ENCODE peak calls at places on chromosomes 7 and 10, in six cellular contexts. T, N, K, B, R and O are unnamed samples.

GRCh38 chr10:91040343-91040742 is 119.5 kb upstream of the ANKRD1 start:
- DNase-seq in K (no peak), B (no peak), R (no peak), T (no peak), N (no peak), O (no peak)

GRCh38 chr10:93379366-93380042 is 102.6 kb downstream of the MYOF start:
- DNase-seq in N (no peak), B (no peak), K (no peak), T (no peak), R (peak; percentile 90), O (no peak)

GRCh38 chr10:24811906-24812305 is 88.2 kb upstream of the ARHGAP21 start:
- DNase-seq in B (no peak), K (no peak), T (peak; percentile 17), R (no peak), N (no peak), O (no peak)

GRCh38 chr10:46524471-46525176 is 31.8 kb downstream of the GPRIN2 start:
- DNase-seq in R (peak; percentile 79), N (no peak), K (no peak), B (peak; percentile 11), T (peak; percentile 39), O (no peak)

GRCh38 chr10:102151774-102152544 is at the start of gene NOLC1:
- DNase-seq in K (peak; percentile 97), R (peak; percentile 98), B (peak; percentile 98), N (peak; percentile 98), T (peak; percentile 98), O (peak; percentile 90)

GRCh38 chr7:74306737-74307469 is 17.7 kb downstream of the CLIP2 start:
- DNase-seq in N (no peak), T (peak; percentile 50), R (peak; percentile 87), B (peak; percentile 69), K (no peak), O (peak; percentile 55)

GRCh38 chr7:36880108-36880507 is 155.8 kb upstream of the AOAH start:
- DNase-seq in K (no peak), T (no peak), R (no peak), N (no peak), B (no peak), O (no peak)

GRCh38 chr10:11598749-11599396 is 12.6 kb downstream of the USP6NL start:
- DNase-seq in N (no peak), T (no peak), R (no peak), B (no peak), K (no peak), O (no peak)

GRCh38 chr7:49244543-49244942 is 320.2 kb downstream of the CDC14C start:
- DNase-seq in T (peak; percentile 63), K (no peak), N (no peak), B (no peak), R (no peak), O (no peak)

GRCh38 chr10:72297281-72297967 is 23.7 kb downstream of the DDIT4 start:
- DNase-seq in T (no peak), N (no peak), R (peak; percentile 98), B (peak; percentile 90), K (peak; percentile 96), O (no peak)

GRCh38 chr7:82567356-82567755 is 123.8 kb upstream of the CACNA2D1 start:
- DNase-seq in R (no peak), B (no peak), K (no peak), T (no peak), N (no peak), O (no peak)

GRCh38 chr10:102869290-102870198 is at the start of gene AS3MT:
- DNase-seq in R (peak; percentile 53), B (peak; percentile 31), N (peak; percentile 82), T (peak; percentile 92), K (no peak), O (no peak)

GRCh38 chr10:16597656-16598055 is 76.0 kb upstream of the C1QL3 start:
- DNase-seq in T (peak; percentile 50), R (peak; percentile 12), N (no peak), K (no peak), B (no peak), O (no peak)

GRCh38 chr10:53697038-53697437 is 924.5 kb upstream of the MBL2 start:
- DNase-seq in K (no peak), R (no peak), N (no peak), T (no peak), B (no peak), O (peak; percentile 86)

GRCh38 chr10:92552310-92552709 is 21.6 kb downstream of the IDE start:
- DNase-seq in N (no peak), B (no peak), K (no peak), R (no peak), T (no peak), O (no peak)

GRCh38 chr7:51133992-51134391 is 182.6 kb downstream of the COBL start:
- DNase-seq in B (no peak), N (no peak), R (no peak), K (no peak), T (no peak), O (no peak)

GRCh38 chr7:33179519-33179918 is 50.2 kb downstream of the BBS9 start:
- DNase-seq in T (no peak), R (no peak), K (no peak), N (no peak), B (no peak), O (no peak)

GRCh38 chr7:33185786-33186185 is 56.4 kb downstream of the BBS9 start:
- DNase-seq in K (peak; percentile 79), B (no peak), N (peak; percentile 71), T (peak; percentile 56), R (peak; percentile 65), O (no peak)

GRCh38 chr7:33177876-33178275 is 48.5 kb downstream of the BBS9 start:
- DNase-seq in N (no peak), T (no peak), B (no peak), R (no peak), K (no peak), O (no peak)

GRCh38 chr7:33186187-33186586 is 56.8 kb downstream of the BBS9 start:
- DNase-seq in R (peak; percentile 70), K (no peak), N (peak; percentile 49), B (no peak), T (peak; percentile 16), O (no peak)

DNA sequence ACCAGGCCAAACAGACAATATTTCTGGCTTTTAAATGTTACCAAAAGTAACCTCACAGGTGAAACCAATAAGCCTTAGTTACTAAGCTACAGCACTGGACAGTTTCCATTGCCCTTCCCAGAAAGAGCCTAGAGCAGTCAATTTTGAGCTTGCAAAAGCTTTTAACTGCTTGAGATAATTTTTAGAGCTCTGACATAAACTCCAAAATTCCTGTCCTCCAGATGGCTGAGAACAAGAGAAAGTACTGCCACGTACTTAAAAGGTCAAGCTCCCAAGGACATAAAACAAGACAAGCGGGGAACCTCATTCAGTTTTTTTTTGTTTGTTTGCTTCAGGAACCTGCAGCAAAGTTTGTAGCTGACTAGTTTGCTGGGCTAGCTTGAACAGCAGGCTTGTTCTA is 54.1 kb downstream of the BBS9 start:
- DNase-seq in N (peak; percentile 56), B (no peak), T (peak; percentile 3), K (no peak), R (no peak), O (no peak)
- H3K4me3 ChIP-seq in N (no peak overlapping the region), B (no peak overlapping the region), T (no peak overlapping the region), K (no peak overlapping the region), R (no peak overlapping the region), O (no peak overlapping the region)

GRCh38 chr7:116455009-116455408 is 44.5 kb upstream of the CAV2 start:
- DNase-seq in R (peak; percentile 90), K (no peak), B (no peak), T (no peak), N (no peak), O (no peak)
- H3K4me3 ChIP-seq in R (peak overlapping the region; percentile 40), K (no peak overlapping the region), B (no peak overlapping the region), T (no peak overlapping the region), N (no peak overlapping the region), O (no peak overlapping the region)

DNA sequence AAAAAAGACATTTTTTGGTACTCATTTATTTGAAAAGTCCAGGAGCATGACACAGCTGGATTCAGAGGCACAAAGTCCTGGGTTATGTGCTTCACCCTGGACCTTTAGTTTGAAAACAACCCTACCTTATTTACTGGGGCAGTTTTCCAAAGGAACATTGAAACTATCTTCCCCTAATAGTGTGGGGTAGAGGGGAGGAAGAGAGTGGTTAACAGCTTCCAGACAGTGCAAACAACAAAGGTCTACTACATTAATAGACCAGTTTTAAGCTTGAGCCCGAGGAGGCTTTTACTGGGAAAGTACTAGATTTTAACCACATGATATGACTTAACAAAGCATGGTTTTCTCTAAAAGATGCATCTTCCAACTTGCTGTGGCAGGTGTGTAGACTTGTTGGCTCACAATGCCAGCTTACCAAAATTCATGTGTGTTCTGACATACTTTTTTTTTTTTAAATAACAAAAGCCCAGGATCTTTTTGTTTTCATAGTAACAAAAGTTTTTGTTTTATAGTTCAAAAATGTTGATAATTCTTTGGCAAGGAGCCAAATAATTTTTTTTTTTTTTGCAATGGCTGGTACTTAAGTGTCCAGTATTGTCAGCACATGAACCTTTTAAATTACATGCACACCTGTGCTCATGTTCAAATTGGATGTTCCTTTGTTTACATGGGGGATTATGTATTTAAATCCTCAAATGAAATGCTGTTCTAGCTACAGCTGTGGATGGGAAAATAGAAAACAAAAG is 1.8 kb downstream of the GSTO1 start:
- DNase-seq in K (peak; percentile 47), B (no peak), N (no peak), R (peak; percentile 34), T (no peak), O (no peak)
- H3K4me3 ChIP-seq in K (peak overlapping the region; percentile 88), B (peak overlapping the region; percentile 94), N (peak overlapping the region; percentile 83), R (peak overlapping the region; percentile 97), T (no peak overlapping the region), O (peak overlapping the region; percentile 95)

GRCh38 chr10:128869101-128869712 is 597.8 kb upstream of the MGMT start:
- DNase-seq in B (no peak), N (no peak), K (no peak), T (no peak), R (no peak), O (no peak)

GRCh38 chr10:128868481-128868880 is 598.6 kb upstream of the MGMT start:
- DNase-seq in R (no peak), B (no peak), K (no peak), T (no peak), N (no peak), O (no peak)

GRCh38 chr10:128871671-128872231 is 595.3 kb upstream of the MGMT start:
- DNase-seq in T (no peak), K (no peak), B (no peak), N (no peak), R (no peak), O (no peak)

GRCh38 chr10:128873408-128873807 is 593.6 kb upstream of the MGMT start:
- DNase-seq in B (no peak), T (no peak), N (no peak), R (no peak), K (no peak), O (no peak)

GRCh38 chr10:128870830-128871597 is 596.0 kb upstream of the MGMT start:
- DNase-seq in K (no peak), R (no peak), T (no peak), N (no peak), B (no peak), O (no peak)
- H3K4me3 ChIP-seq in K (no peak overlapping the region), R (no peak overlapping the region), T (no peak overlapping the region), N (no peak overlapping the region), B (no peak overlapping the region), O (no peak overlapping the region)

GRCh38 chr10:125146791-125147604 is 13.4 kb downstream of the CTBP2 start:
- DNase-seq in K (no peak), R (peak; percentile 35), B (no peak), T (no peak), N (no peak), O (peak; percentile 81)
- H3K4me3 ChIP-seq in K (no peak overlapping the region), R (no peak overlapping the region), B (peak overlapping the region; percentile 9), T (no peak overlapping the region), N (no peak overlapping the region), O (no peak overlapping the region)